ENCODE peak calls at places on chromosomes 13 and 19, in five cellular contexts. F is heart right ventricle; E is GM23338; H is CD4-positive, alpha-beta T cell; W is G401. Z is an unnamed sample.

GRCh38 chr13:27276188-27276587 is 5.6 kb downstream of the RASL11A start:
- DNase-seq in W (no peak), E (no peak), H (no peak), F (no peak), Z (no peak)

GRCh38 chr13:45623516-45624090 is 8.1 kb upstream of the ERICH6B start:
- DNase-seq in E (peak), H (no peak), F (no peak), W (no peak), Z (no peak)

GRCh38 chr19:18649371-18650047 is 12.7 kb downstream of the KLHL26 start:
- DNase-seq in W (peak), E (no peak), F (peak), H (no peak), Z (peak)

GRCh38 chr13:48533986-48534600 is 1.2 kb upstream of the RCBTB2 start:
- DNase-seq in W (no peak), F (no peak), H (no peak), E (no peak), Z (no peak)

GRCh38 chr13:102606537-102607309 is 9.9 kb downstream of the TPP2 start:
- DNase-seq in H (no peak), E (no peak), W (no peak), F (no peak), Z (no peak)

GRCh38 chr13:80586356-80586755 is 245.4 kb upstream of the SPRY2 start:
- DNase-seq in W (no peak), F (no peak), H (no peak), E (no peak), Z (no peak)

GRCh38 chr13:111187879-111188643 is 73.0 kb downstream of the ARHGEF7 start:
- DNase-seq in F (no peak), H (no peak), E (no peak), W (peak), Z (no peak)

GRCh38 chr19:51751655-51752054 is at the start of gene FPR1:
- DNase-seq in W (no peak), E (no peak), F (no peak), H (no peak), Z (no peak)

GRCh38 chr13:41587490-41587889 is 130.1 kb downstream of the RGCC start:
- DNase-seq in H (peak), F (no peak), W (no peak), E (peak), Z (no peak)

GRCh38 chr13:112718318-112718717 is 28.5 kb downstream of the ATP11A start:
- DNase-seq in E (no peak), W (no peak), F (no peak), H (no peak), Z (no peak)

GRCh38 chr19:45637890-45638667 is 1.1 kb downstream of the EML2 start:
- DNase-seq in H (no peak), F (no peak), W (no peak), E (peak), Z (peak)

GRCh38 chr13:76389321-76389720 is 496.9 kb downstream of the KCTD12 start:
- DNase-seq in W (no peak), E (no peak), H (no peak), F (no peak), Z (no peak)

GRCh38 chr13:76992548-76993001 is 694 bp downstream of the CLN5 start:
- DNase-seq in F (peak), W (peak), E (peak), H (no peak), Z (no peak)

GRCh38 chr13:77118134-77118533 is 91.2 kb upstream of the FBXL3 start:
- DNase-seq in H (no peak), W (no peak), F (no peak), E (peak), Z (no peak)

GRCh38 chr13:99053636-99054233 is 75.9 kb upstream of the DOCK9 start:
- DNase-seq in H (no peak), E (no peak), W (peak), F (no peak), Z (no peak)

GRCh38 chr13:51731759-51732158 is 72.2 kb downstream of the DHRS12 start:
- DNase-seq in W (peak), H (no peak), F (no peak), E (no peak), Z (no peak)

GRCh38 chr19:10766681-10767201 is 48.9 kb downstream of the DNM2 start:
- DNase-seq in H (no peak), W (no peak), E (no peak), F (no peak), Z (peak)

GRCh38 chr19:1648156-1648925 is 4.1 kb downstream of the TCF3 start:
- DNase-seq in E (no peak), H (no peak), F (no peak), W (no peak), Z (no peak)

GRCh38 chr19:32896516-32897214 is 27.1 kb upstream of the SLC7A9 start:
- DNase-seq in W (no peak), H (no peak), E (no peak), F (no peak), Z (no peak)

GRCh38 chr13:102198418-102199322 is 203.2 kb downstream of the FGF14 start:
- DNase-seq in F (no peak), W (no peak), H (no peak), E (no peak), Z (no peak)

GRCh38 chr13:59522652-59523051 is 641.1 kb downstream of the DIAPH3 start:
- DNase-seq in E (no peak), H (no peak), F (no peak), W (no peak), Z (no peak)

GRCh38 chr19:2686347-2686746 is 16.1 kb downstream of the GNG7 start:
- DNase-seq in W (no peak), E (no peak), H (no peak), F (no peak), Z (no peak)

Z was measured in right cardiac atrium.